ENCODE peak calls at places on chromosomes 1 and 21, in nine cellular contexts. X, K, M, Q, I, T, A, V and J are unnamed samples.

GRCh38 chr1:28112388-28113311 is 24.2 kb upstream of the EYA3 start:
- DNase-seq in A (peak), X (peak), I (no peak), T (no peak), Q (peak), K (peak), V (peak), M (peak), J (peak)

GRCh38 chr1:42186172-42186571 is 21.6 kb upstream of the GUCA2A start:
- DNase-seq in I (no peak), X (peak), Q (peak), M (no peak), A (no peak), T (no peak), V (no peak), K (no peak), J (no peak)

GRCh38 chr21:36260030-36260787 is 59.8 kb upstream of the MORC3 start:
- DNase-seq in X (peak), I (peak), V (peak), T (no peak), Q (peak), K (peak), A (peak), M (peak), J (peak)

GRCh38 chr1:201792534-201793305 is 36.2 kb upstream of the IPO9 start:
- DNase-seq in M (peak), V (peak), T (peak), Q (peak), A (peak), X (peak), K (peak), I (peak), J (peak)

GRCh38 chr1:9658186-9658585 is 6.7 kb downstream of the PIK3CD start:
- DNase-seq in M (no peak), X (no peak), A (no peak), T (no peak), Q (no peak), K (no peak), I (no peak), V (no peak), J (no peak)

GRCh38 chr1:183185941-183186490 is at the start of gene LAMC2:
- DNase-seq in Q (no peak), A (peak), T (peak), X (peak), I (peak), K (peak), V (no peak), M (peak), J (no peak)

GRCh38 chr1:2385606-2386280 is 5.6 kb downstream of the MORN1 start:
- DNase-seq in X (no peak), Q (no peak), V (no peak), M (no peak), T (peak), K (no peak), A (no peak), I (no peak), J (no peak)

GRCh38 chr1:207990455-207990854 is 79.5 kb upstream of the CD34 start:
- DNase-seq in K (no peak), Q (no peak), X (no peak), T (no peak), A (peak), I (no peak), V (no peak), M (no peak), J (no peak)

GRCh38 chr1:27403065-27403726 is 10.8 kb downstream of the GPR3 start:
- DNase-seq in Q (peak), M (peak), I (no peak), V (peak), A (peak), X (peak), K (peak), T (peak), J (no peak)

GRCh38 chr1:56268519-56268918 is 310.8 kb downstream of the PLPP3 start:
- DNase-seq in X (no peak), T (no peak), A (no peak), K (no peak), M (no peak), I (no peak), Q (no peak), V (no peak), J (no peak)

GRCh38 chr1:95197616-95198252 is 36.3 kb upstream of the RWDD3 start:
- DNase-seq in T (no peak), K (no peak), V (no peak), M (peak), Q (peak), I (peak), A (no peak), X (peak), J (no peak)

GRCh38 chr1:217273866-217274265 is 357.0 kb downstream of the GPATCH2 start:
- DNase-seq in X (peak), I (no peak), Q (no peak), V (no peak), T (no peak), A (no peak), K (no peak), M (no peak), J (no peak)

GRCh38 chr1:66223681-66224080 is 310.3 kb upstream of the SGIP1 start:
- DNase-seq in K (no peak), X (no peak), V (no peak), T (no peak), I (no peak), A (no peak), M (no peak), Q (no peak), J (no peak)

GRCh38 chr1:240598201-240598600 is 13.8 kb downstream of the GREM2 start:
- DNase-seq in K (no peak), M (no peak), T (no peak), A (no peak), Q (no peak), X (no peak), V (no peak), I (no peak), J (no peak)

GRCh38 chr1:167342846-167343245 is 122.2 kb downstream of the POU2F1 start:
- DNase-seq in X (no peak), T (no peak), K (peak), V (peak), I (peak), M (peak), A (no peak), Q (no peak), J (no peak)

GRCh38 chr1:186152227-186152944 is 222.7 kb downstream of the TPR start:
- DNase-seq in I (peak), T (no peak), V (no peak), A (no peak), Q (peak), X (peak), M (peak), K (peak), J (peak)

GRCh38 chr1:85280636-85281035 is 4.2 kb upstream of the BCL10 start:
- DNase-seq in K (no peak), T (no peak), X (no peak), A (no peak), V (no peak), M (no peak), I (no peak), Q (no peak), J (no peak)

GRCh38 chr1:223487514-223488259 is 94.5 kb downstream of the CCDC185 start:
- DNase-seq in I (no peak), M (no peak), T (no peak), A (no peak), V (no peak), K (no peak), X (no peak), Q (no peak), J (no peak)

GRCh38 chr1:234841710-234842231 is 231.8 kb upstream of the IRF2BP2 start:
- DNase-seq in X (peak), A (no peak), V (peak), I (no peak), M (no peak), K (no peak), Q (peak), T (no peak), J (no peak)

GRCh38 chr1:107272321-107272720 is 131.5 kb downstream of the NTNG1 start:
- DNase-seq in V (no peak), M (no peak), T (no peak), A (no peak), Q (no peak), K (no peak), X (no peak), I (no peak), J (no peak)

GRCh38 chr1:54249798-54250497 is 50.0 kb downstream of the MRPL37 start:
- DNase-seq in V (no peak), K (peak), A (no peak), X (peak), M (peak), I (peak), Q (peak), T (no peak), J (peak)

GRCh38 chr1:50080904-50081586 is 27.7 kb upstream of the ELAVL4 start:
- DNase-seq in V (peak), A (peak), K (no peak), M (peak), I (no peak), Q (no peak), T (no peak), X (no peak), J (peak)

GRCh38 chr1:168088511-168089325 is 48.0 kb downstream of the GPR161 start:
- DNase-seq in K (no peak), Q (no peak), A (peak), T (peak), I (no peak), M (peak), V (no peak), X (no peak), J (no peak)

GRCh38 chr1:27161594-27161993 is 6.7 kb upstream of the SLC9A1 start:
- DNase-seq in M (no peak), Q (no peak), X (no peak), A (peak), V (peak), I (no peak), K (peak), T (no peak), J (no peak)

GRCh38 chr1:17244826-17245740 is 3.8 kb upstream of the PADI3 start:
- DNase-seq in Q (no peak), I (peak), M (no peak), T (no peak), K (no peak), V (no peak), X (no peak), A (no peak), J (no peak)

GRCh38 chr1:111602974-111603373 is 16.6 kb upstream of the RAP1A start:
- DNase-seq in V (no peak), X (no peak), M (no peak), T (no peak), I (no peak), Q (no peak), A (no peak), K (no peak), J (no peak)

GRCh38 chr1:206698011-206698410 is 13.3 kb downstream of the MAPKAPK2 start:
- DNase-seq in I (no peak), M (no peak), K (no peak), A (no peak), T (no peak), V (no peak), Q (no peak), X (no peak), J (no peak)

GRCh38 chr1:244104309-244105060 is 53.4 kb downstream of the ZBTB18 start:
- DNase-seq in I (peak), V (no peak), K (peak), T (no peak), X (peak), Q (peak), M (peak), A (no peak), J (no peak)

GRCh38 chr21:31293986-31294385 is 50.1 kb downstream of the TIAM1 start:
- DNase-seq in K (peak), I (peak), V (no peak), M (peak), X (peak), A (no peak), Q (peak), T (no peak), J (peak)

GRCh38 chr1:12629974-12630760 is 12.2 kb upstream of the DHRS3 start:
- DNase-seq in Q (no peak), M (no peak), T (no peak), K (no peak), X (no peak), I (no peak), V (no peak), A (no peak), J (no peak)

GRCh38 chr21:25708467-25709065 is 26.1 kb downstream of the ATP5PF start:
- DNase-seq in T (no peak), I (peak), Q (peak), A (peak), M (peak), K (peak), X (peak), V (peak), J (peak)

DNA sequence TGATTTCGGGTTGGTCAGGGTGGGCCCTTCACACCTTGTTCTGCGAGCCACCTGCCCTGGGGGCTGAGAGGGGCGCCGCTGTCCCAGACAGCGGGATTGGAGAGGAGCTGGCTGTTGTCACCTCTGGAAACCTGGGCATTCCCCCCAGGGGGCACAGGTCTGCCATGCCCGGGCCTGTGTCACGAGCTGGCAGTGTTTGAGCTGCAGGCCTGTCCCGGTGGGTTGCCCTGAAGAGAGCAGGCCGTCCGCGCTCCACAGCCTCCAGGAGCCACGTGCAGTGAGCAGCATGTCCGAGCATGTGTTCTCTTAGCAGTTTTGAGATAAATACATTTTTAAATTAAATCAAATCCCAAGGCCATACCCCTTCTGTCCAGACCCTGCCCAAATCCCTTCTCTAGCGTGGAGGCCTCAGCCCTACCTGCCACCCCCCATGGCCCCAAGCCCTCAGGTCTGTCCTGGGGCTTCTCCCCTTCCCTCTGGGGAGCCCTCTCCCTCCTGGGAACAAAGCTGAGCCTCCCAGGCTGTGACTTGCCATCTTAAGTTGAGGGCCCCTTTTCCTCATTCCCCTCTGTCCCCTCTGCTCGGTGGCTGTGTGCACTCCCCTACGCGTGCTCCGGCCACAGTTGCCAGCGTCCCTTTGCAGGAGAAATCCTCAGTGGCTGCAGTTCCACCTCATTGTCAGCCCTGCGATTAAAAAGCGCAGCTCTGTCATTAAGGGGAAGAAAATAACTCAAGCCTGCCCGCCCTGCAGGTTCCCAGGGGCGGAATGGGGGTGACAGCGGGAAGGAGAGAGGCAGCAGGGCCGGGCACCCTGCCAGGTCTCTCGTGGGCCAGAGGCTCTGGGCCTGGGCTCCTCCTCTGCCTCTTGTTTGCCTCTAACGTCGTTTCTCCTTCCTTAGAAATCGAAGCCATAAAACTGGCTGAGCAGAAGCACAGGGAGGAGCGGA is 26.6 kb downstream of the SLX9 start:
- DNase-seq in V (no peak), A (no peak), Q (no peak), I (no peak), X (no peak), T (peak), K (no peak), M (no peak), J (peak)
- H3K27ac ChIP-seq in V (no peak), A (no peak), Q (no peak), I (peak), X (no peak), T (peak), K (no peak), M (no peak), J (peak)

GRCh38 chr1:211698161-211699026 is 23.0 kb upstream of the NEK2 start:
- DNase-seq in K (peak), Q (peak), I (peak), T (peak), V (peak), A (peak), X (peak), M (peak), J (peak)
- H3K27ac ChIP-seq in K (no peak), Q (no peak), I (no peak), T (no peak), V (peak), A (no peak), X (no peak), M (no peak), J (no peak)

DNA sequence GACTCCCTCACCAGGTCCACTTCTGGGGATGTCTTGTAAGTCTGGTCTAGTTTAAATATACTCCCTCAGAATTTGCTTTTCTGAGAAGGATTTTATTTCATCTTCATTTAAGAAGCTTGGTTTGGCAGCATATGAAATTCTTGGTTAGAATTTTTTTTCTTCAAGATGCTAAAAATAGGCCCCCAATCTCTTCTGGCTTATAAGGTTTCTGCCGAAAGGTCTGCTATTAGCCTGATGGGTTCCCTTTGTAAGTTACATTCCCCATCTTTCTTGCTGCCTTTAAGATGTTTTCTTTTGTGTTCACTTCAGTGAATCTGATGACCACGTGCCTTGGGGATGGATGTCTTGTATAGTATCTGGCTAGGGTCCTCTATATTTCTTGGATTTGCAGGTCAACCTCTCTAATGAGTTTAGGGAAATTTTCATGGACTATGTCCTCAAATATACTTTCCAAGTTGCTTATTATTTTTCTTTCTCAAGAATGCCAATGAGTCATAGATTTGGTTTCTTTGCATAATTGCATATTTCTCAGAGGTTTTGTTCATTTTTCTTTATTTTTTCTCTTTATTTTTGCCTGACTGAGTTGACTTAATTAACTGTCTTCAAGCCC is 19.4 kb downstream of the TCP10L start:
- DNase-seq in I (no peak), X (no peak), T (no peak), V (no peak), A (no peak), Q (peak), K (no peak), M (no peak), J (no peak)
- H3K27ac ChIP-seq in I (no peak), X (no peak), T (no peak), V (no peak), A (no peak), Q (no peak), K (no peak), M (no peak), J (no peak)

DNA sequence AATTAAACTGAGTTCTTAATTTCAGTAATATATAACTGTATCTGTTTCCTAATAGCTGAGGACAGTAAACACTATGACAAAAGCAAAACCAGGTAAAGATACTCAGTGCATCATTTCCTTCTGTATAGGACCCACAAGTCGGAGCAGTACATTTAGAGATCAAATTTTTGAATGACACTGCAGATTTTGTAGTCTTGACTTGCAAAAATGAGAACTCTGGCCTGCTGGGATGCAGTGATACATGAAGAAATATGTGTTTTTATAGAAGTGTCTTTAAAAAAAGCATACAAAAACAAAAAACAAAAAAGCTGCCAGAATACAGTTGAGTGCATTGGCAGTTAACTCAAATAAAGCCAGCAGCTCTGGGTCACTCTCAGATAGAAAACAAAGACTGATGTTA is 19.0 kb downstream of the GART start:
- DNase-seq in I (no peak), A (no peak), M (no peak), T (no peak), V (no peak), Q (no peak), X (no peak), K (no peak), J (no peak)
- H3K27ac ChIP-seq in I (no peak), A (no peak), M (no peak), T (no peak), V (no peak), Q (no peak), X (no peak), K (no peak), J (no peak)

DNA sequence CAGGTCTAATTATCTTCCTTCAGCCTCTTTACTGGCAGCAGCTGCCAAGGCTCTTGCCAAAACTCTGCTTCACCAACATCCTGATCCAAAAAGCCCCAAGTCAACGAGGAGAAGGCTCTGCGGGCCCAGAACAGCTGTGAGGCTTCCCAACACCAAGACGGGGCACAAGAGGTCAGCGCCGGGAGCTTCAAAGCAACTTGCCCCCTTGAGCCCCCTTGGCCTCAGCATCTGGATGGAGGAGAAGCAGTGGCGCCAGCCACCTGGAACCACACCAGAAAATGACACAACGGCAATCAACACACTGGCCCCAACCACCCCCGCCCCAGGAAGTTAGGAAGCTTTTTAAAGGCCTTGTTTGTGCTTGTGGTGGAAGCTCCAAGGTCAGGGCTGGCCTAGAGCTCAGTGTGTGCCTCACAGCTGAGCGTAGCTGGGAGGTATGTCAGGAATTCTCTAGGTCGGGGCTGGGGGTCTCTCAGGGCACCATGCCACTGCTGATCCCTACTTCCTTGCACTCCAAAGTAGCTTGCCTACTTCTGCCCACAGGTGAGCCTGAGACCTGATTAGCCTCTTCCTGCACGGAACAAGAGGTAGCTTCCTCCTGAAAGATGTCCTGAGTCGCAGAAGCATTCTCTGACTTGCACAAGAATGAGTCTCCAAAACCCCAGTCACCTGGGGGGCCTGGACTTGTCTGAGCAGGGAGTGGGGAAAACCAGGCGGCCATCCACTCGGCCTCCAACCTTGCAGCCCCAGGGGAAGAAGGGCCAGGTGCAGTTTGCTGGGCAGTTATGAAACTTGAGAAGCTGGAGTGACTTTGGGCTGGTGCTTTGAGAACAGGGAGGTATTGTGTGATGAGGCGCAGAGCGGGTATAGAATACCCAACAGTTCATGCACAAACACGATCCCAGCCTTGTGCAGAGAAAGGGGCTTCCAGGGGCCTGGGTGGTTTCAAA is 9.8 kb upstream of the SRP9 start:
- DNase-seq in K (peak), A (peak), M (peak), Q (peak), I (no peak), V (peak), T (peak), X (peak), J (peak)
- H3K27ac ChIP-seq in K (peak), A (peak), M (no peak), Q (peak), I (peak), V (peak), T (peak), X (peak), J (peak)

GRCh38 chr1:25616932-25617625 is 488 bp downstream of the MAN1C1 start:
- DNase-seq in V (peak), X (no peak), A (no peak), M (no peak), I (no peak), Q (no peak), K (peak), T (no peak), J (no peak)
- H3K27ac ChIP-seq in V (no peak), X (no peak), A (no peak), M (no peak), I (no peak), Q (no peak), K (no peak), T (peak), J (no peak)

GRCh38 chr1:152035406-152036315 is 1.1 kb downstream of the S100A11 start:
- DNase-seq in X (peak), I (peak), K (peak), A (peak), Q (peak), M (peak), T (no peak), V (no peak), J (peak)
- H3K27ac ChIP-seq in X (peak), I (peak), K (peak), A (peak), Q (peak), M (peak), T (peak), V (peak), J (peak)